ENCODE peak calls at places on chromosomes 13 and 19, in seven cellular contexts. O is small intestine; W is RWPE1; N is CD4-positive, alpha-beta T cell; U is foreskin keratinocyte; I is psoas muscle; E is endodermal cell. G is an unnamed sample.

GRCh38 chr19:30253581-30253996 is 118.6 kb upstream of the ZNF536 start:
- DNase-seq in O (no peak), W (peak), N (no peak), U (no peak), I (no peak), E (peak), G (no peak)

GRCh38 chr13:20609145-20609544 is 42.2 kb downstream of the IFT88 start:
- DNase-seq in O (no peak), W (no peak), N (no peak), U (no peak), I (no peak), E (no peak), G (no peak)

GRCh38 chr13:101799196-101799595 is 346.7 kb downstream of the ITGBL1 start:
- DNase-seq in O (no peak), W (no peak), N (no peak), U (no peak), I (no peak), E (peak), G (no peak)

GRCh38 chr19:31675187-31675913 is 326.1 kb upstream of the TSHZ3 start:
- DNase-seq in O (no peak), W (peak), N (no peak), U (peak), I (no peak), E (no peak), G (no peak)

GRCh38 chr13:83223546-83223945 is 658.7 kb downstream of the SLITRK1 start:
- DNase-seq in O (no peak), W (no peak), N (no peak), U (no peak), I (no peak), E (no peak), G (no peak)

GRCh38 chr19:1872807-1873523 is 9.6 kb upstream of the KLF16 start:
- DNase-seq in O (no peak), W (no peak), N (no peak), U (no peak), I (no peak), E (no peak), G (no peak)

GRCh38 chr19:46537136-46538097 is 41.8 kb upstream of the PNMA8B start:
- DNase-seq in O (peak), W (no peak), N (peak), U (no peak), I (peak), E (peak), G (peak)

GRCh38 chr13:35630551-35631275 is 154.2 kb upstream of the MAB21L1 start:
- DNase-seq in O (peak), W (peak), N (no peak), U (peak), I (no peak), E (peak), G (no peak)

GRCh38 chr13:75299206-75299605 is 182.8 kb downstream of the TBC1D4 start:
- DNase-seq in O (no peak), W (no peak), N (no peak), U (no peak), I (no peak), E (peak), G (no peak)

GRCh38 chr13:36979361-36980040 is 19.6 kb downstream of the ALG5 start:
- DNase-seq in O (no peak), W (no peak), N (no peak), U (no peak), I (no peak), E (no peak), G (no peak)

GRCh38 chr13:25037057-25037813 is 58.7 kb upstream of the PABPC3 start:
- DNase-seq in O (peak), W (peak), N (peak), U (peak), I (no peak), E (peak), G (peak)

GRCh38 chr13:23427342-23428182 is 5.9 kb downstream of the SACS start:
- DNase-seq in O (no peak), W (peak), N (no peak), U (peak), I (no peak), E (no peak), G (no peak)

GRCh38 chr19:35935911-35936737 is at the start of gene LRFN3:
- DNase-seq in O (peak), W (peak), N (peak), U (peak), I (peak), E (peak), G (peak)

GRCh38 chr13:105410602-105411001 is 1124.9 kb downstream of the EFNB2 start:
- DNase-seq in O (peak), W (no peak), N (peak), U (no peak), I (peak), E (peak), G (peak)

GRCh38 chr13:80547341-80547740 is 206.4 kb upstream of the SPRY2 start:
- DNase-seq in O (no peak), W (no peak), N (no peak), U (no peak), I (no peak), E (no peak), G (no peak)

GRCh38 chr13:24264976-24265375 is 44.4 kb upstream of the C1QTNF9 start:
- DNase-seq in O (peak), W (no peak), N (peak), U (no peak), I (no peak), E (no peak), G (no peak)

GRCh38 chr19:46126086-46126485 is 1.6 kb upstream of the IGFL3 start:
- DNase-seq in O (no peak), W (no peak), N (no peak), U (no peak), I (no peak), E (no peak), G (no peak)

GRCh38 chr13:21047591-21048282 is 13.6 kb downstream of the LATS2 start:
- DNase-seq in O (no peak), W (no peak), N (no peak), U (no peak), I (no peak), E (no peak), G (no peak)

GRCh38 chr13:91955546-91956355 is 557.3 kb downstream of the GPC5 start:
- DNase-seq in O (no peak), W (no peak), N (no peak), U (no peak), I (no peak), E (peak), G (no peak)

GRCh38 chr13:107835339-107836018 is 379.9 kb downstream of the LIG4 start:
- DNase-seq in O (no peak), W (no peak), N (no peak), U (no peak), I (no peak), E (no peak), G (no peak)

GRCh38 chr13:90533866-90534265 is 813.6 kb upstream of the MIR17HG start:
- DNase-seq in O (no peak), W (no peak), N (no peak), U (no peak), I (no peak), E (no peak), G (no peak)

GRCh38 chr13:106234656-106235055 is 300.8 kb downstream of the EFNB2 start:
- DNase-seq in O (peak), W (no peak), N (no peak), U (no peak), I (no peak), E (no peak), G (no peak)

GRCh38 chr13:98349731-98350305 is 172.7 kb upstream of the RNF113B start:
- DNase-seq in O (peak), W (no peak), N (no peak), U (no peak), I (no peak), E (peak), G (no peak)

GRCh38 chr19:49677232-49677881 is at the start of gene PRMT1:
- DNase-seq in O (peak), W (no peak), N (no peak), U (no peak), I (peak), E (no peak), G (peak)

GRCh38 chr13:30978981-30979956 is 46.8 kb downstream of the TEX26 start:
- DNase-seq in O (peak), W (no peak), N (peak), U (no peak), I (no peak), E (peak), G (no peak)

GRCh38 chr13:113491418-113491883 is 940 bp upstream of the DCUN1D2 start:
- DNase-seq in O (peak), W (peak), N (no peak), U (no peak), I (peak), E (peak), G (no peak)

GRCh38 chr13:25262261-25262660 is 25.0 kb downstream of the MTMR6 start:
- DNase-seq in O (no peak), W (no peak), N (no peak), U (no peak), I (no peak), E (no peak), G (no peak)

GRCh38 chr13:86155756-86156155 is 356.5 kb upstream of the SLITRK6 start:
- DNase-seq in O (no peak), W (no peak), N (no peak), U (no peak), I (no peak), E (no peak), G (no peak)

GRCh38 chr19:31270897-31271568 is 78.2 kb downstream of the TSHZ3 start:
- DNase-seq in O (no peak), W (no peak), N (no peak), U (no peak), I (no peak), E (no peak), G (no peak)

GRCh38 chr13:85864963-85865530 is 65.8 kb upstream of the SLITRK6 start:
- DNase-seq in O (no peak), W (peak), N (no peak), U (peak), I (no peak), E (peak), G (no peak)

GRCh38 chr19:11142528-11143171 is 12.9 kb downstream of the SPC24 start:
- DNase-seq in O (peak), W (peak), N (no peak), U (peak), I (peak), E (peak), G (peak)

GRCh38 chr19:52142001-52142595 is 2.4 kb upstream of the ZNF616 start:
- DNase-seq in O (no peak), W (peak), N (no peak), U (peak), I (no peak), E (no peak), G (no peak)

GRCh38 chr13:47215741-47216140 is 318.9 kb upstream of the HTR2A start:
- DNase-seq in O (no peak), W (peak), N (no peak), U (peak), I (no peak), E (peak), G (no peak)

GRCh38 chr19:35977446-35978222 is 17.4 kb upstream of the SDHAF1 start:
- DNase-seq in O (no peak), W (no peak), N (no peak), U (no peak), I (no peak), E (peak), G (peak)

GRCh38 chr19:41263042-41263849 is 926 bp upstream of the HNRNPUL1 start:
- DNase-seq in O (peak), W (peak), N (peak), U (peak), I (peak), E (peak), G (peak)
- H3K27ac ChIP-seq in O (peak), W (peak), N (peak), U (peak), I (peak), E (peak), G (peak)

GRCh38 chr13:100229603-100230002 is 140.7 kb downstream of the PCCA start:
- DNase-seq in O (no peak), W (no peak), N (no peak), U (no peak), I (no peak), E (no peak), G (no peak)

GRCh38 chr13:100234524-100235136 is 145.7 kb downstream of the PCCA start:
- DNase-seq in O (no peak), W (no peak), N (no peak), U (no peak), I (no peak), E (no peak), G (no peak)

GRCh38 chr13:100235311-100235901 is 146.5 kb downstream of the PCCA start:
- DNase-seq in O (peak), W (peak), N (no peak), U (no peak), I (no peak), E (no peak), G (no peak)

GRCh38 chr13:100230813-100231575 is 142.1 kb downstream of the PCCA start:
- DNase-seq in O (no peak), W (no peak), N (no peak), U (no peak), I (no peak), E (peak), G (no peak)

GRCh38 chr13:100234006-100234405 is 145.1 kb downstream of the PCCA start:
- DNase-seq in O (no peak), W (no peak), N (no peak), U (no peak), I (no peak), E (no peak), G (no peak)
- H3K27ac ChIP-seq in O (no peak), W (no peak), N (no peak), U (no peak), I (no peak), E (peak), G (no peak)

DNA sequence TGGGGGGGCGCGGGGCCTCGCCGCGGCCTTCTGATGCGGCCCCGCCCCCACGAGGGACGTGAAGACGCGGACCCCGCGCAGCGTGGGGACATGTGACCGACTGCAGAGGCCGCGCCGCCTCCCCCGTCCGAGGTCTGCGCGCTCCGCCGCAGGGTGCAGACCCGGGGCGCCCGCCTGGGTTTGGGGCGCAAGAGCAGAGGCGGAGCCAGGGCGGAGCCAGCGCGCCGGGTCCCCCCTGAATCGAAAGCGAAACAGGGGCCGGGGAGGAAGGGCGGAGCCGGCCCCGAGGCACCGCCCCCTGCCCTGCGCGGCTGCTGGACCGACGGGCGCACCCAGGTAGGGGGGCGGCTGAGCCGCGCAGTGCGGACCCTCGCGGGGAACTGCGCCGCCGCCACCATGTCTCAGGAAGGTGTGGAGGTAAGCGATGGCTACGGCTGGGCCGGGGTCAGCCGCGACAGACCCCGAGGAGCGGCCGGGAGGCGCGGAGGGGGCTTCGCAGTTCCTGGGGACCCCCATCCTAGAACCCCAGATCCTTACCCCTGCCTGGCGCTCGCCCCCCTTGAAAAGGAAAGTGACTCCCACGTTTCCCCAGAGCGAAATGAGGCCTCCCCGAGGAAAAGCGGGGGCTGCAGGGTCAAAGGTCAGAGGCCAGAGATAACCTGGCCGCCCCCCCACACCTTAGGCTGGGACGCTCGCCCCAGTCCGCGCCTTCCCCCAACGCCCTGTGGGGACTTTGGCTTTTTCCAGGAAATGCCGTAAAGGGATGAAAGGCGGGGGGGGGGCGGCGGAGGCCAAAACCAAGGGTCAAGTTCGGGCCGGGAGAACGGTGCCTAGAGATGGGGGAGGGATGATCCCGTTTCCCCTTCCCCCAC is at the start of gene SHFL:
- DNase-seq in O (peak), W (peak), N (peak), U (no peak), I (peak), E (peak), G (peak)
- H3K27ac ChIP-seq in O (peak), W (peak), N (peak), U (peak), I (peak), E (no peak), G (peak)

GRCh38 chr19:56290104-56290503 is 17.6 kb downstream of the EDDM13 start:
- DNase-seq in O (no peak), W (no peak), N (no peak), U (no peak), I (no peak), E (no peak), G (no peak)
- H3K27ac ChIP-seq in O (no peak), W (no peak), N (no peak), U (no peak), I (no peak), E (no peak), G (no peak)

GRCh38 chr19:55253842-55254624 is 4.8 kb downstream of the PPP6R1 start:
- DNase-seq in O (peak), W (no peak), N (peak), U (no peak), I (peak), E (no peak), G (no peak)
- H3K27ac ChIP-seq in O (peak), W (peak), N (peak), U (no peak), I (no peak), E (no peak), G (no peak)

GRCh38 chr13:70107498-70108271 is at the start of gene ATXN8OS:
- DNase-seq in O (no peak), W (no peak), N (no peak), U (no peak), I (no peak), E (peak), G (peak)

GRCh38 chr13:70107125-70107497 is 515 bp upstream of the ATXN8OS start:
- DNase-seq in O (no peak), W (no peak), N (no peak), U (no peak), I (no peak), E (no peak), G (no peak)

GRCh38 chr13:70104481-70104880 is 3.1 kb upstream of the ATXN8OS start:
- DNase-seq in O (no peak), W (no peak), N (no peak), U (no peak), I (no peak), E (no peak), G (no peak)

GRCh38 chr13:70108276-70108845 is at the start of gene KLHL1:
- DNase-seq in O (no peak), W (no peak), N (no peak), U (no peak), I (no peak), E (no peak), G (no peak)
- H3K27ac ChIP-seq in O (no peak), W (no peak), N (no peak), U (no peak), I (no peak), E (peak), G (no peak)

GRCh38 chr19:3034194-3034844 is 5.2 kb upstream of the TLE2 start:
- DNase-seq in O (peak), W (no peak), N (no peak), U (no peak), I (no peak), E (no peak), G (no peak)
- H3K27ac ChIP-seq in O (no peak), W (peak), N (no peak), U (no peak), I (peak), E (no peak), G (no peak)